ENCODE peak calls at places on chromosome 12, in six cellular contexts. E is astrocyte of the spinal cord, X is PC-3, R is fibroblast of mammary gland, W is RWPE2, D is left lung. B is an unnamed sample.

GRCh38 chr12:92987362-92987761 is 58.3 kb upstream of the EEA1 start:
- DNase-seq in E (peak; percentile 82), X (peak; percentile 87), R (peak; percentile 84), W (no peak), D (no peak), B (peak; percentile 82)

GRCh38 chr12:96034631-96035282 is 630 bp downstream of the LTA4H start:
- DNase-seq in E (peak; percentile 36), X (peak; percentile 41), R (peak; percentile 35), W (no peak), D (peak; percentile 76), B (peak; percentile 50)

GRCh38 chr12:26701604-26702215 is 131.3 kb downstream of the ITPR2 start:
- DNase-seq in E (peak; percentile 68), X (peak; percentile 80), R (peak; percentile 73), W (no peak), D (no peak), B (peak; percentile 58)

GRCh38 chr12:102043928-102044327 is 17.9 kb downstream of the WASHC3 start:
- DNase-seq in E (no peak), X (no peak), R (no peak), W (no peak), D (no peak), B (no peak)

GRCh38 chr12:31922341-31923062 is 36.7 kb upstream of the RESF1 start:
- DNase-seq in E (peak; percentile 41), X (peak; percentile 63), R (peak; percentile 44), W (no peak), D (no peak), B (peak; percentile 47)

GRCh38 chr12:93982847-93983315 is 165.5 kb upstream of the PLXNC1 start:
- DNase-seq in E (peak; percentile 75), X (peak; percentile 79), R (peak; percentile 82), W (no peak), D (no peak), B (peak; percentile 85)

GRCh38 chr12:56385873-56386272 is 23.2 kb upstream of the APOF start:
- DNase-seq in E (no peak), X (peak; percentile 37), R (peak; percentile 10), W (no peak), D (no peak), B (peak; percentile 34)

GRCh38 chr12:88298761-88299242 is 156.7 kb downstream of the TMTC3 start:
- DNase-seq in E (peak; percentile 88), X (peak; percentile 88), R (peak; percentile 77), W (no peak), D (no peak), B (peak; percentile 95)

GRCh38 chr12:121026274-121027045 is 10.2 kb upstream of the C12orf43 start:
- DNase-seq in E (no peak), X (no peak), R (no peak), W (no peak), D (no peak), B (no peak)

GRCh38 chr12:24838531-24838950 is 110.4 kb downstream of the BCAT1 start:
- DNase-seq in E (peak; percentile 83), X (no peak), R (peak; percentile 99), W (no peak), D (no peak), B (peak; percentile 36)

DNA sequence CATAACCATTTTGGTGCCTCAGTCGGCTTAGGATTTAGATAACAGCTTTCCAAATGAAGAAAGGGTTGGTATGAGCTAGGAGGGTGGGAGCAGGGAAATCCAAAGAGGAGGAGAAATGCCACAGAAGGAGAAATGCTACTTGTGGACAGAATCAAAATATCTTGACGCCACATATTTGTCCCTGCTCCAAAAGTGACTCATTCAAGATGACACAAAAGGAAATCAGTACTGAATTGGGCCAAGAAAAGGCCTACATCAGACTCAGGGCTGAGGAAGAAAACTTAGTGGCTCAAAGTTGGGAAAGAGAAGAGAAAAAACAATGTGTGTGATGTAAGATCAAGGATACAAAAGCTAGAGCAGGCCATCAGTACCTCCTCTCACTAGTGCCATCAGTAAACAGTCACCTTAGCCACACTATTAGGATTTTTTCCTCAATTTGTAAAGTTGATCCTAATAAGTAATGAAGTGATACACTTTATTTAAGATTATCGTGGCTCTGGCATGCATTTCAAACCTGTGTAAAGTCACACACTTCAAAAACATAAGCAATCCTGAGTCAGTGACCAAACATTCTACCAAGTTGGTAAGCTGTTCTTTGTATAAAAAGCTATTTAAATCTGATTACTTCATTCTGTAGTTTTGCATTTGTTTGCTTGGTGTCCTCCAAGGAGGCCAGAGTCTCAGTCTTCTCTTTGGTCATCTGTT is 52.5 kb upstream of the VPS33A start:
- DNase-seq in E (peak; percentile 85), X (peak; percentile 82), R (peak; percentile 92), W (no peak), D (no peak), B (peak; percentile 14)
- H3K4me3 ChIP-seq in E (no peak overlapping the region), X (no peak overlapping the region), R (no peak overlapping the region), W (no peak overlapping the region), D (no peak overlapping the region), B (no peak overlapping the region)

DNA sequence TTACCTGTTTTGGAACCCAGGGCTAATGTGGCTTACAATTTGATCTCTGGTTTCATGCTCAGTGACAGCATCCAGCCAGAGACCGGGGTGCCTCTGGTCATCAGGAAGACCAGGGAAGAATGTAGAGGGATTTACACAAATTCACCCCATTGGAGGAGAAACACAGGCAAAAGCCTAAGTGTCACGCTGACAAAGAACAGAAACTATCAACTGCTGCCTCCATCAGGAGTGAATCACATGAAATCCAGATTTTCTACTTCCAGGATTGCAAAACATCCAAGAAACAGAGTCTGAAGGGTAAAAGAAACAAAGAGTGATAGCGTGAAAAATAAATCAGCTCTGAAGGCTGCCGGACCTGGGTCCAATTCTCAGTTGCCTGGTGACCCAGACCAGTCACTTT is 136.1 kb upstream of the MAP1LC3B2 start:
- DNase-seq in E (peak; percentile 26), X (peak; percentile 48), R (peak; percentile 93), W (no peak), D (no peak), B (peak; percentile 85)
- TF ChIP-seq CTCF in E (no peak), X (no peak), R (no peak), W (peak; percentile 7), D (no peak), B (no peak)

DNA sequence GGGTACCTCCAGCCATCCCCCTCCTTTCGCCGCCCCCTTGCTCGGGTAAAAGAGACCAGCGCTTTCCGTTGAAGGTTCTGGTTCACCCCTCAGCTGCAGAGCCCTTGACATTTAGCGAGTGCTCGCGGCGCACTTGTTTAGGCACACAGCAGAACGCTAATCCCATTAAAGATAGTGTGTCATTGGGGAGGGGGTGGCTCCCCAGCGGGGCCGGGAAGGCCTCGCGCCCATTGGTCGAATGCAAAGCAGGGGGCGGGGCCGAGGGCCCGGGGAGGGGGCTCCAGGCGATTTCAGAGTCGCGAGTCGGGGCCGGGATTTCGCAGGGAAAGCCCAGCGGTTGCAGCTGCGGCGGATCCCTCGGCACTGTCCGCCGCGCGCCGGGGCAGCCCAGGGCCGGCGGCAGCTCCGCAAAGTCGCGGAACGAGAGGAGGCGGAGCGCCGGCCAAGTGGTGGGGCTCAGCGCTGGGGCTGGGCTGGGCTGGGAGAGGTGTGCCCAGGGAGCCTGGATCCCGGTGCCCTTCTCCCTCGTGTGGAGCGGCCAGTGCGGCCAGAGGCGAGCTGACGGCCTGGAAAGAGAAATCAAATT is 122.9 kb downstream of the TSPAN9 start:
- DNase-seq in E (peak; percentile 67), X (peak; percentile 30), R (peak; percentile 26), W (no peak), D (peak; percentile 86), B (peak; percentile 64)
- H3K4me3 ChIP-seq in E (peak overlapping the region; percentile 46), X (peak overlapping the region; percentile 70), R (peak overlapping the region; percentile 44), W (peak overlapping the region; percentile 32), D (peak overlapping the region; percentile 27), B (peak overlapping the region; percentile 52)

GRCh38 chr12:1660304-1661187 is 30.3 kb upstream of the ADIPOR2 start:
- DNase-seq in E (no peak), X (no peak), R (peak; percentile 63), W (peak; percentile 90), D (peak; percentile 87), B (peak; percentile 96)
- TF ChIP-seq CTCF in E (no peak), X (no peak), R (no peak), W (no peak), D (no peak), B (no peak)

GRCh38 chr12:14257303-14257733 is 108.2 kb upstream of the ATF7IP start:
- DNase-seq in E (no peak), X (no peak), R (no peak), W (no peak), D (peak; percentile 81), B (no peak)

GRCh38 chr12:14257734-14258467 is 107.6 kb upstream of the ATF7IP start:
- DNase-seq in E (peak; percentile 99), X (peak; percentile 97), R (peak; percentile 100), W (peak; percentile 59), D (no peak), B (peak; percentile 98)

GRCh38 chr12:14258468-14258947 is 107.0 kb upstream of the ATF7IP start:
- DNase-seq in E (no peak), X (no peak), R (no peak), W (no peak), D (no peak), B (no peak)

GRCh38 chr12:14256139-14256538 is 109.3 kb upstream of the ATF7IP start:
- DNase-seq in E (peak; percentile 39), X (peak; percentile 45), R (peak; percentile 61), W (no peak), D (no peak), B (peak; percentile 29)

DNA sequence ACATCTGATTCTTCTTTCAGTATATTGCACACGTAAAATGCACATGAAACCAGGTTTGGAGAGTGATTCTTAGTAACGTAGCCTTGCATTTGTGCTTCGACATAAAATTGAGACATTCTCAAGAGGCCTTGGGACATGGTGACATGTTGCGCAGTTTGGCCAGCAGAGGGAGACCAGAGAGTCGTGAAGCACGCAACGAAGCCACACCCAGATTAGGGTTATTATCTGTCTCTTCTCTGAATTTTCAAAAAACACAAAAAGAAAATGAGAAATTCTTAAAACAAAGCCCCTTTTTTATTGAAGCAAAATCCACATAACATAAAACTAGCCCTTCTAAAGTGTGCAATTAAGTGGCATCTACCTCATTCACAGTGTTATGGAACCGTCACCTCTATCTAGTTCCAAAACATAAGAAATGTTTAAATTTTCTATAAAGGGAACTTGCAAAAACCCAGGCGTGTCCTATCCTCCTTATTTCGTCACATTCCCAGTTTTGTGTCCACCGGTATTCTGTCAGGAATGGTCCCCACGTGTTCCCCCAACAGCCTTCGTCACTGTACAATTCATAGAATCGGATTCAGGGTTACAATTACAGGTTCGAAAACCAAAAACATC is 108.8 kb upstream of the ATF7IP start:
- DNase-seq in E (peak; percentile 88), X (peak; percentile 81), R (peak; percentile 92), W (no peak), D (peak; percentile 83), B (peak; percentile 84)
- H3K4me3 ChIP-seq in E (no peak overlapping the region), X (peak overlapping the region; percentile 21), R (no peak overlapping the region), W (no peak overlapping the region), D (no peak overlapping the region), B (no peak overlapping the region)

GRCh38 chr12:6493580-6494350 is at the start of gene NCAPD2:
- DNase-seq in E (peak; percentile 98), X (peak; percentile 94), R (peak; percentile 93), W (peak; percentile 95), D (peak; percentile 96), B (peak; percentile 97)
- TF ChIP-seq CTCF in E (no peak), X (no peak), R (no peak), W (peak; percentile 6), D (no peak), B (peak; percentile 15)

GRCh38 chr12:50219544-50219943 is 52.4 kb upstream of the CERS5 start:
- DNase-seq in E (no peak), X (no peak), R (no peak), W (no peak), D (no peak), B (no peak)
- H3K4me3 ChIP-seq in E (peak overlapping the region; percentile 64), X (no peak overlapping the region), R (peak overlapping the region; percentile 100), W (peak overlapping the region; percentile 44), D (peak overlapping the region; percentile 35), B (peak overlapping the region; percentile 80)

B was measured in epithelial cell of esophagus.